ENCODE peak calls at places on chromosomes 2 and 18, in ten cellular contexts. One of them, this sample, is unnamed.

GRCh38 chr2:20307311-20307710 is 43.3 kb downstream of the PUM2 start:
- DNase-seq in vagina: no peak
- DNase-seq in transverse colon: no peak
- DNase-seq in endothelial cell of umbilical vein: no peak
- DNase-seq in GM12891: no peak
- DNase-seq in spleen: no peak
- DNase-seq in sigmoid colon: no peak
- DNase-seq in stomach: no peak
- DNase-seq in SK-N-MC: no peak
- DNase-seq in GM12878: no peak
- DNase-seq in this sample: no peak

GRCh38 chr2:46615555-46616487 is 136.5 kb downstream of the TMEM247 start:
- DNase-seq in vagina: no peak
- DNase-seq in transverse colon: peak; percentile 16
- DNase-seq in endothelial cell of umbilical vein: peak; percentile 26
- DNase-seq in GM12891: no peak
- DNase-seq in spleen: peak; percentile 77
- DNase-seq in sigmoid colon: no peak
- DNase-seq in stomach: no peak
- DNase-seq in SK-N-MC: no peak
- DNase-seq in GM12878: no peak
- DNase-seq in this sample: no peak

GRCh38 chr18:23306842-23307241 is 146.2 kb upstream of the RIOK3 start:
- DNase-seq in vagina: no peak
- DNase-seq in transverse colon: no peak
- DNase-seq in endothelial cell of umbilical vein: peak; percentile 23
- DNase-seq in GM12891: no peak
- DNase-seq in spleen: no peak
- DNase-seq in sigmoid colon: no peak
- DNase-seq in stomach: no peak
- DNase-seq in SK-N-MC: no peak
- DNase-seq in GM12878: peak; percentile 44
- DNase-seq in this sample: no peak

GRCh38 chr18:68150976-68151375 is 563.9 kb downstream of the TMX3 start:
- DNase-seq in vagina: no peak
- DNase-seq in transverse colon: no peak
- DNase-seq in endothelial cell of umbilical vein: no peak
- DNase-seq in GM12891: no peak
- DNase-seq in spleen: no peak
- DNase-seq in sigmoid colon: no peak
- DNase-seq in stomach: no peak
- DNase-seq in SK-N-MC: no peak
- DNase-seq in GM12878: no peak
- DNase-seq in this sample: no peak

GRCh38 chr2:212665948-212666347 is 127.3 kb upstream of the ERBB4 start:
- DNase-seq in vagina: no peak
- DNase-seq in transverse colon: no peak
- DNase-seq in endothelial cell of umbilical vein: no peak
- DNase-seq in GM12891: no peak
- DNase-seq in spleen: no peak
- DNase-seq in sigmoid colon: no peak
- DNase-seq in stomach: no peak
- DNase-seq in SK-N-MC: no peak
- DNase-seq in GM12878: no peak
- DNase-seq in this sample: no peak

GRCh38 chr2:235613671-235614070 is 119.8 kb downstream of the AGAP1 start:
- DNase-seq in vagina: no peak
- DNase-seq in transverse colon: no peak
- DNase-seq in endothelial cell of umbilical vein: no peak
- DNase-seq in GM12891: no peak
- DNase-seq in spleen: no peak
- DNase-seq in sigmoid colon: no peak
- DNase-seq in stomach: no peak
- DNase-seq in SK-N-MC: no peak
- DNase-seq in GM12878: no peak
- DNase-seq in this sample: no peak

GRCh38 chr2:220320326-220320725 is 692.9 kb downstream of the SLC4A3 start:
- DNase-seq in vagina: no peak
- DNase-seq in transverse colon: no peak
- DNase-seq in endothelial cell of umbilical vein: no peak
- DNase-seq in GM12891: no peak
- DNase-seq in spleen: no peak
- DNase-seq in sigmoid colon: no peak
- DNase-seq in stomach: no peak
- DNase-seq in SK-N-MC: no peak
- DNase-seq in GM12878: no peak
- DNase-seq in this sample: no peak

GRCh38 chr18:79933765-79934164 is 17.7 kb downstream of the SLC66A2 start:
- DNase-seq in vagina: no peak
- DNase-seq in transverse colon: peak; percentile 71
- DNase-seq in endothelial cell of umbilical vein: no peak
- DNase-seq in GM12891: no peak
- DNase-seq in spleen: peak; percentile 37
- DNase-seq in sigmoid colon: peak; percentile 40
- DNase-seq in stomach: no peak
- DNase-seq in SK-N-MC: no peak
- DNase-seq in GM12878: no peak
- DNase-seq in this sample: no peak

GRCh38 chr2:2484301-2484700 is 153.2 kb upstream of the MYT1L start:
- DNase-seq in vagina: no peak
- DNase-seq in transverse colon: no peak
- DNase-seq in endothelial cell of umbilical vein: no peak
- DNase-seq in GM12891: no peak
- DNase-seq in spleen: no peak
- DNase-seq in sigmoid colon: no peak
- DNase-seq in stomach: no peak
- DNase-seq in SK-N-MC: no peak
- DNase-seq in GM12878: no peak
- DNase-seq in this sample: no peak

GRCh38 chr2:104876606-104877005 is 22.7 kb downstream of the POU3F3 start:
- DNase-seq in vagina: no peak
- DNase-seq in transverse colon: no peak
- DNase-seq in endothelial cell of umbilical vein: no peak
- DNase-seq in GM12891: no peak
- DNase-seq in spleen: no peak
- DNase-seq in sigmoid colon: peak; percentile 77
- DNase-seq in stomach: no peak
- DNase-seq in SK-N-MC: no peak
- DNase-seq in GM12878: no peak
- DNase-seq in this sample: no peak

GRCh38 chr2:146214394-146214929 is 1630.4 kb upstream of the ACVR2A start:
- DNase-seq in vagina: no peak
- DNase-seq in transverse colon: no peak
- DNase-seq in endothelial cell of umbilical vein: no peak
- DNase-seq in GM12891: no peak
- DNase-seq in spleen: no peak
- DNase-seq in sigmoid colon: no peak
- DNase-seq in stomach: no peak
- DNase-seq in SK-N-MC: no peak
- DNase-seq in GM12878: no peak
- DNase-seq in this sample: no peak

GRCh38 chr2:192566863-192567262 is 372.1 kb upstream of the TMEFF2 start:
- DNase-seq in vagina: no peak
- DNase-seq in transverse colon: no peak
- DNase-seq in endothelial cell of umbilical vein: no peak
- DNase-seq in GM12891: no peak
- DNase-seq in spleen: no peak
- DNase-seq in sigmoid colon: no peak
- DNase-seq in stomach: no peak
- DNase-seq in SK-N-MC: no peak
- DNase-seq in GM12878: no peak
- DNase-seq in this sample: no peak

GRCh38 chr2:222708274-222708710 is 36.8 kb downstream of the MOGAT1 start:
- DNase-seq in vagina: no peak
- DNase-seq in transverse colon: peak; percentile 82
- DNase-seq in endothelial cell of umbilical vein: peak; percentile 75
- DNase-seq in GM12891: no peak
- DNase-seq in spleen: peak; percentile 94
- DNase-seq in sigmoid colon: peak; percentile 87
- DNase-seq in stomach: peak; percentile 89
- DNase-seq in SK-N-MC: no peak
- DNase-seq in GM12878: no peak
- DNase-seq in this sample: peak; percentile 63

GRCh38 chr2:230706053-230706498 is 6.6 kb upstream of the CAB39 start:
- DNase-seq in vagina: no peak
- DNase-seq in transverse colon: peak; percentile 78
- DNase-seq in endothelial cell of umbilical vein: no peak
- DNase-seq in GM12891: no peak
- DNase-seq in spleen: no peak
- DNase-seq in sigmoid colon: no peak
- DNase-seq in stomach: peak; percentile 50
- DNase-seq in SK-N-MC: no peak
- DNase-seq in GM12878: no peak
- DNase-seq in this sample: no peak

GRCh38 chr2:240728827-240729226 is 37.2 kb downstream of the AQP12A start:
- DNase-seq in vagina: no peak
- DNase-seq in transverse colon: no peak
- DNase-seq in endothelial cell of umbilical vein: no peak
- DNase-seq in GM12891: no peak
- DNase-seq in spleen: no peak
- DNase-seq in sigmoid colon: no peak
- DNase-seq in stomach: no peak
- DNase-seq in SK-N-MC: no peak
- DNase-seq in GM12878: no peak
- DNase-seq in this sample: no peak

GRCh38 chr2:233643128-233643527 is 6.9 kb downstream of the UGT1A10 start:
- DNase-seq in vagina: no peak
- DNase-seq in transverse colon: peak; percentile 38
- DNase-seq in endothelial cell of umbilical vein: peak; percentile 13
- DNase-seq in GM12891: no peak
- DNase-seq in spleen: no peak
- DNase-seq in sigmoid colon: no peak
- DNase-seq in stomach: no peak
- DNase-seq in SK-N-MC: no peak
- DNase-seq in GM12878: no peak
- DNase-seq in this sample: no peak

DNA sequence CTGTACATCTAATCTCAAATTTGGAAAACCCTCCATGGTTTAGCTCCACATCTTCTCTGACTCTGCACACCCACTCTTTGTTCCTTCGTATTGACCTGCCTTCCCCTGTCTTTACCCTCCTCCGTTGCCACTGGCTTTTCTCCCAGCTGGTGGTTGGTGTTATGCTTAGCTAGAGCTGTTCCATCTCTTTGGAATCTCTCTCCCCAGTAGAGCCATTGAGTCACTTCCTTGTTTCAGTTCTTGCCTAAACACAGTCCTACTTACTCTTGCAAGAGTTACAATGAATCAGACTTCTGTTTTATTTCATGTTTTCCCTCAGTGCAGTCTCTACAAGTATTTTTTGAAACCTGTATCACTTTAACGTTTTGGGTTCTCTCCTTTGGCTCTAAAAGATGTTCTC is 263.9 kb downstream of the LTBP1 start:
- DNase-seq in vagina: no peak
- DNase-seq in transverse colon: no peak
- DNase-seq in endothelial cell of umbilical vein: peak; percentile 94
- DNase-seq in GM12891: no peak
- DNase-seq in spleen: no peak
- DNase-seq in sigmoid colon: no peak
- DNase-seq in stomach: no peak
- DNase-seq in SK-N-MC: no peak
- DNase-seq in GM12878: no peak
- DNase-seq in this sample: no peak
- TF ChIP-seq POLR2AphosphoS5 in vagina: no peak
- TF ChIP-seq POLR2AphosphoS5 in transverse colon: no peak
- TF ChIP-seq POLR2AphosphoS5 in endothelial cell of umbilical vein: peak; percentile 74
- TF ChIP-seq POLR2AphosphoS5 in GM12891: no peak
- TF ChIP-seq POLR2AphosphoS5 in spleen: no peak
- TF ChIP-seq POLR2AphosphoS5 in sigmoid colon: no peak
- TF ChIP-seq POLR2AphosphoS5 in stomach: peak; percentile 30
- TF ChIP-seq POLR2AphosphoS5 in SK-N-MC: no peak
- TF ChIP-seq POLR2AphosphoS5 in GM12878: no peak
- TF ChIP-seq POLR2AphosphoS5 in this sample: no peak

DNA sequence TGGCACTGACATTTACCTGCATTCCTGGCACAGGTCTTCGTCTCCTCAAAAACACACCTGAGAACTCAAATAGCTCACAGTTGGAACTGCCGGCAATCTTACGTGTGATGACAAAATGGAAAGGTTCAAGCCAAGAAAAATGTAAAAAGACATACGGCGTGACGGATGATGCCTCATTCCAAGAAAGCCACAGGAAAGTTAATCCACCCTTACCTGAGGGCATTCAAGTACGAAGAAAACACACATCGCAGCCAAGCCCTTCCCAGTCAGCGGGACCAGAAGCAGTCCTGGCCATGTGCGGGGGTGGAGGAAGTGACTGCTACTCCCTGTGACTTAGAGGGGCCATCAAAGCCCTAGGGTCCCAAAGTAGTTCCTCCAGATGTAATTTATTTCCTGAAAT is 986.3 kb upstream of the CELF4 start:
- DNase-seq in vagina: no peak
- DNase-seq in transverse colon: no peak
- DNase-seq in endothelial cell of umbilical vein: no peak
- DNase-seq in GM12891: no peak
- DNase-seq in spleen: no peak
- DNase-seq in sigmoid colon: no peak
- DNase-seq in stomach: no peak
- DNase-seq in SK-N-MC: no peak
- DNase-seq in GM12878: no peak
- DNase-seq in this sample: no peak
- TF ChIP-seq POLR2AphosphoS5 in vagina: no peak
- TF ChIP-seq POLR2AphosphoS5 in transverse colon: no peak
- TF ChIP-seq POLR2AphosphoS5 in endothelial cell of umbilical vein: no peak
- TF ChIP-seq POLR2AphosphoS5 in GM12891: no peak
- TF ChIP-seq POLR2AphosphoS5 in spleen: no peak
- TF ChIP-seq POLR2AphosphoS5 in sigmoid colon: no peak
- TF ChIP-seq POLR2AphosphoS5 in stomach: no peak
- TF ChIP-seq POLR2AphosphoS5 in SK-N-MC: no peak
- TF ChIP-seq POLR2AphosphoS5 in GM12878: no peak
- TF ChIP-seq POLR2AphosphoS5 in this sample: no peak

DNA sequence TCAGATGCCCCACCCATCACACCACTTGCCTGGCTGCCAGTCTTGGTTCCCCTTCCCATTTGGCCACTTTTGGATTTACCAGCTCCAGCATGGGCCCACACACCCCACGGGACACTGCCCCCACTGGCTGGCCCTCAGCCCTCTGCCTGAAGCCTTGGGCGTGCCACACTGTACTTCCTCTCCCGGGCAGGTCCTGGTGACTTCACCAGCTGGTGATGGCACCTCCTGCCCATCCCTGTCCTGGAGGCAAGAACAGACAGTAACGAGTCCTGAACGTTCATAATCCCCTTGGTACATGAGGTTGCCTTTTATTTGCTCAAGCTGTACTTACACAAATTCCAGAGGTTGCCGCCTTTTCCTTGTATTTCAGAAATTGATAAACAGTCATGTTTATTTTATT is 81.1 kb downstream of the TMEM17 start:
- DNase-seq in vagina: no peak
- DNase-seq in transverse colon: no peak
- DNase-seq in endothelial cell of umbilical vein: no peak
- DNase-seq in GM12891: no peak
- DNase-seq in spleen: no peak
- DNase-seq in sigmoid colon: no peak
- DNase-seq in stomach: no peak
- DNase-seq in SK-N-MC: no peak
- DNase-seq in GM12878: no peak
- DNase-seq in this sample: no peak
- TF ChIP-seq POLR2AphosphoS5 in vagina: peak; percentile 71
- TF ChIP-seq POLR2AphosphoS5 in transverse colon: no peak
- TF ChIP-seq POLR2AphosphoS5 in endothelial cell of umbilical vein: no peak
- TF ChIP-seq POLR2AphosphoS5 in GM12891: no peak
- TF ChIP-seq POLR2AphosphoS5 in spleen: no peak
- TF ChIP-seq POLR2AphosphoS5 in sigmoid colon: no peak
- TF ChIP-seq POLR2AphosphoS5 in stomach: no peak
- TF ChIP-seq POLR2AphosphoS5 in SK-N-MC: no peak
- TF ChIP-seq POLR2AphosphoS5 in GM12878: no peak
- TF ChIP-seq POLR2AphosphoS5 in this sample: no peak

GRCh38 chr2:54772110-54772509 is 48.6 kb downstream of the EML6 start:
- DNase-seq in vagina: no peak
- DNase-seq in transverse colon: no peak
- DNase-seq in endothelial cell of umbilical vein: peak; percentile 69
- DNase-seq in GM12891: no peak
- DNase-seq in spleen: no peak
- DNase-seq in sigmoid colon: no peak
- DNase-seq in stomach: no peak
- DNase-seq in SK-N-MC: no peak
- DNase-seq in GM12878: no peak
- DNase-seq in this sample: no peak
- TF ChIP-seq POLR2AphosphoS5 in vagina: no peak
- TF ChIP-seq POLR2AphosphoS5 in transverse colon: no peak
- TF ChIP-seq POLR2AphosphoS5 in endothelial cell of umbilical vein: no peak
- TF ChIP-seq POLR2AphosphoS5 in GM12891: no peak
- TF ChIP-seq POLR2AphosphoS5 in spleen: no peak
- TF ChIP-seq POLR2AphosphoS5 in sigmoid colon: no peak
- TF ChIP-seq POLR2AphosphoS5 in stomach: no peak
- TF ChIP-seq POLR2AphosphoS5 in SK-N-MC: no peak
- TF ChIP-seq POLR2AphosphoS5 in GM12878: no peak
- TF ChIP-seq POLR2AphosphoS5 in this sample: no peak